ENCODE peak calls at places on chromosome 15, in nine cellular contexts. C, T, Q, Z, F, S, O, J and A are unnamed samples.

GRCh38 chr15:40038267-40038653 is 721 bp downstream of the SRP14 start:
- DNase-seq in C (peak; percentile 24), T (no peak), Q (no peak), Z (no peak), F (no peak), S (no peak), O (no peak), J (no peak), A (peak; percentile 15)

GRCh38 chr15:71254503-71254902 is 139.2 kb downstream of the THSD4 start:
- DNase-seq in C (no peak), T (no peak), Q (no peak), Z (no peak), F (no peak), S (no peak), O (no peak), J (no peak), A (no peak)

GRCh38 chr15:36635681-36636080 is 56.3 kb downstream of the CDIN1 start:
- DNase-seq in C (no peak), T (no peak), Q (no peak), Z (no peak), F (no peak), S (no peak), O (no peak), J (no peak), A (no peak)

GRCh38 chr15:70141376-70142071 is 43.8 kb upstream of the TLE3 start:
- DNase-seq in C (no peak), T (no peak), Q (peak; percentile 31), Z (no peak), F (no peak), S (no peak), O (no peak), J (no peak), A (no peak)

GRCh38 chr15:25930931-25931330 is 67.8 kb upstream of the ATP10A start:
- DNase-seq in C (no peak), T (no peak), Q (no peak), Z (no peak), F (no peak), S (no peak), O (no peak), J (no peak), A (no peak)

GRCh38 chr15:101288905-101289513 is 6.0 kb downstream of the SNRPA1 start:
- DNase-seq in C (peak; percentile 63), T (no peak), Q (no peak), Z (no peak), F (no peak), S (peak; percentile 19), O (no peak), J (no peak), A (peak; percentile 47)

GRCh38 chr15:88997531-88997930 is 84.4 kb upstream of the MFGE8 start:
- DNase-seq in C (no peak), T (no peak), Q (no peak), Z (no peak), F (no peak), S (no peak), O (no peak), J (no peak), A (no peak)

GRCh38 chr15:64334530-64334929 is 21.4 kb downstream of the CSNK1G1 start:
- DNase-seq in C (no peak), T (no peak), Q (no peak), Z (no peak), F (no peak), S (no peak), O (no peak), J (no peak), A (no peak)

GRCh38 chr15:52095597-52096262 is 16.8 kb downstream of the BCL2L10 start:
- DNase-seq in C (no peak), T (no peak), Q (no peak), Z (no peak), F (no peak), S (no peak), O (no peak), J (no peak), A (peak; percentile 57)

GRCh38 chr15:87704276-87704675 is 552.3 kb downstream of the NTRK3 start:
- DNase-seq in C (no peak), T (no peak), Q (no peak), Z (no peak), F (no peak), S (no peak), O (no peak), J (no peak), A (no peak)

GRCh38 chr15:29978411-29979382 is 104.1 kb upstream of the GOLGA8J start:
- DNase-seq in C (no peak), T (no peak), Q (no peak), Z (no peak), F (no peak), S (no peak), O (no peak), J (no peak), A (no peak)

GRCh38 chr15:63244399-63244798 is 33.0 kb upstream of the APH1B start:
- DNase-seq in C (no peak), T (no peak), Q (no peak), Z (no peak), F (no peak), S (no peak), O (no peak), J (no peak), A (peak; percentile 66)

GRCh38 chr15:29736745-29737023 is 85.6 kb downstream of the TJP1 start:
- DNase-seq in C (peak; percentile 76), T (no peak), Q (no peak), Z (no peak), F (no peak), S (no peak), O (no peak), J (no peak), A (peak; percentile 91)

GRCh38 chr15:80567721-80568157 is 127.4 kb upstream of the ABHD17C start:
- DNase-seq in C (peak; percentile 69), T (peak; percentile 49), Q (peak; percentile 74), Z (peak; percentile 53), F (no peak), S (no peak), O (peak; percentile 19), J (no peak), A (peak; percentile 94)

GRCh38 chr15:25710184-25710583 is 152.9 kb downstream of the ATP10A start:
- DNase-seq in C (peak; percentile 42), T (peak; percentile 40), Q (peak; percentile 52), Z (peak; percentile 75), F (peak; percentile 73), S (no peak), O (peak; percentile 40), J (peak; percentile 69), A (no peak)